ENCODE peak calls at places on chromosomes 4 and X, in ten cellular contexts. One of them, this sample, is unnamed.
A peak's percentile ranks its signal among the peaks of the same experiment; 100 is the strongest.

GRCh38 chrX:36035550-36035949 is 116.0 kb downstream of the CFAP47 start:
- DNase-seq in osteocyte: no peak
- DNase-seq in natural killer cell: no peak
- DNase-seq in stomach: no peak
- DNase-seq in bronchial epithelial cell: no peak
- DNase-seq in HL-60: no peak
- DNase-seq in HFF-Myc: no peak
- DNase-seq in endothelial cell: no peak
- DNase-seq in pancreas: no peak
- DNase-seq in tibial nerve: no peak
- DNase-seq in this sample: no peak

GRCh38 chrX:41276661-41277506 is 57.1 kb upstream of the DDX3X start:
- DNase-seq in HL-60: no peak
- DNase-seq in tibial nerve: no peak
- DNase-seq in stomach: no peak
- DNase-seq in natural killer cell: no peak
- DNase-seq in bronchial epithelial cell: no peak
- DNase-seq in osteocyte: no peak
- DNase-seq in pancreas: no peak
- DNase-seq in HFF-Myc: no peak
- DNase-seq in endothelial cell: no peak
- DNase-seq in this sample: no peak

GRCh38 chrX:15416133-15416993 is 32.1 kb upstream of the VEGFD start:
- DNase-seq in pancreas: no peak
- DNase-seq in tibial nerve: no peak
- DNase-seq in bronchial epithelial cell: no peak
- DNase-seq in natural killer cell: no peak
- DNase-seq in osteocyte: no peak
- DNase-seq in stomach: no peak
- DNase-seq in HL-60: no peak
- DNase-seq in endothelial cell: no peak
- DNase-seq in HFF-Myc: no peak
- DNase-seq in this sample: no peak

GRCh38 chr4:165909947-165910346 is 36.9 kb downstream of the TLL1 start:
- DNase-seq in HL-60: no peak
- DNase-seq in natural killer cell: no peak
- DNase-seq in bronchial epithelial cell: no peak
- DNase-seq in osteocyte: no peak
- DNase-seq in stomach: no peak
- DNase-seq in HFF-Myc: no peak
- DNase-seq in tibial nerve: no peak
- DNase-seq in endothelial cell: no peak
- DNase-seq in pancreas: no peak
- DNase-seq in this sample: no peak

GRCh38 chr4:41307633-41308032 is 50.9 kb downstream of the UCHL1 start:
- DNase-seq in osteocyte: no peak
- DNase-seq in stomach: no peak
- DNase-seq in HFF-Myc: no peak
- DNase-seq in tibial nerve: no peak
- DNase-seq in natural killer cell: no peak
- DNase-seq in endothelial cell: peak; percentile 35
- DNase-seq in bronchial epithelial cell: peak; percentile 19
- DNase-seq in pancreas: no peak
- DNase-seq in HL-60: no peak
- DNase-seq in this sample: no peak

GRCh38 chr4:82801910-82802521 is 3.4 kb upstream of the SCD5 start:
- DNase-seq in natural killer cell: no peak
- DNase-seq in endothelial cell: no peak
- DNase-seq in tibial nerve: no peak
- DNase-seq in pancreas: no peak
- DNase-seq in osteocyte: no peak
- DNase-seq in stomach: peak; percentile 43
- DNase-seq in bronchial epithelial cell: peak; percentile 56
- DNase-seq in HFF-Myc: no peak
- DNase-seq in HL-60: no peak
- DNase-seq in this sample: no peak

GRCh38 chr4:109559625-109559982 is 442 bp upstream of the MCUB start:
- DNase-seq in osteocyte: no peak
- DNase-seq in bronchial epithelial cell: no peak
- DNase-seq in stomach: no peak
- DNase-seq in natural killer cell: peak; percentile 32
- DNase-seq in tibial nerve: no peak
- DNase-seq in HL-60: no peak
- DNase-seq in pancreas: no peak
- DNase-seq in HFF-Myc: no peak
- DNase-seq in endothelial cell: peak; percentile 47
- DNase-seq in this sample: no peak

GRCh38 chr4:185839204-185839712 is 27.3 kb upstream of the SORBS2 start:
- DNase-seq in bronchial epithelial cell: peak; percentile 95
- DNase-seq in natural killer cell: no peak
- DNase-seq in HL-60: no peak
- DNase-seq in pancreas: no peak
- DNase-seq in osteocyte: peak; percentile 89
- DNase-seq in stomach: no peak
- DNase-seq in HFF-Myc: peak; percentile 90
- DNase-seq in endothelial cell: peak; percentile 17
- DNase-seq in tibial nerve: no peak
- DNase-seq in this sample: peak; percentile 17

GRCh38 chr4:36243355-36244256 is 708 bp downstream of the ARAP2 start:
- DNase-seq in natural killer cell: peak; percentile 47
- DNase-seq in tibial nerve: no peak
- DNase-seq in stomach: peak; percentile 38
- DNase-seq in HL-60: no peak
- DNase-seq in bronchial epithelial cell: peak; percentile 59
- DNase-seq in pancreas: no peak
- DNase-seq in endothelial cell: peak; percentile 58
- DNase-seq in HFF-Myc: no peak
- DNase-seq in osteocyte: peak; percentile 84
- DNase-seq in this sample: peak; percentile 28

GRCh38 chrX:69287025-69287540 is 121.8 kb upstream of the PJA1 start:
- DNase-seq in osteocyte: no peak
- DNase-seq in HFF-Myc: no peak
- DNase-seq in tibial nerve: no peak
- DNase-seq in stomach: no peak
- DNase-seq in bronchial epithelial cell: no peak
- DNase-seq in endothelial cell: no peak
- DNase-seq in HL-60: no peak
- DNase-seq in natural killer cell: no peak
- DNase-seq in pancreas: no peak
- DNase-seq in this sample: no peak

GRCh38 chrX:69285401-69285871 is 120.2 kb upstream of the PJA1 start:
- DNase-seq in natural killer cell: no peak
- DNase-seq in HL-60: no peak
- DNase-seq in bronchial epithelial cell: peak; percentile 33
- DNase-seq in stomach: no peak
- DNase-seq in endothelial cell: no peak
- DNase-seq in osteocyte: no peak
- DNase-seq in pancreas: no peak
- DNase-seq in tibial nerve: peak; percentile 25
- DNase-seq in HFF-Myc: no peak
- DNase-seq in this sample: no peak

GRCh38 chrX:69284491-69284890 is 119.2 kb upstream of the PJA1 start:
- DNase-seq in endothelial cell: no peak
- DNase-seq in HL-60: no peak
- DNase-seq in stomach: no peak
- DNase-seq in natural killer cell: no peak
- DNase-seq in pancreas: no peak
- DNase-seq in bronchial epithelial cell: no peak
- DNase-seq in tibial nerve: no peak
- DNase-seq in osteocyte: no peak
- DNase-seq in HFF-Myc: no peak
- DNase-seq in this sample: no peak

GRCh38 chrX:69286546-69286906 is 121.3 kb upstream of the PJA1 start:
- DNase-seq in osteocyte: no peak
- DNase-seq in HL-60: no peak
- DNase-seq in natural killer cell: no peak
- DNase-seq in tibial nerve: no peak
- DNase-seq in pancreas: no peak
- DNase-seq in endothelial cell: no peak
- DNase-seq in HFF-Myc: no peak
- DNase-seq in stomach: no peak
- DNase-seq in bronchial epithelial cell: no peak
- DNase-seq in this sample: no peak

DNA sequence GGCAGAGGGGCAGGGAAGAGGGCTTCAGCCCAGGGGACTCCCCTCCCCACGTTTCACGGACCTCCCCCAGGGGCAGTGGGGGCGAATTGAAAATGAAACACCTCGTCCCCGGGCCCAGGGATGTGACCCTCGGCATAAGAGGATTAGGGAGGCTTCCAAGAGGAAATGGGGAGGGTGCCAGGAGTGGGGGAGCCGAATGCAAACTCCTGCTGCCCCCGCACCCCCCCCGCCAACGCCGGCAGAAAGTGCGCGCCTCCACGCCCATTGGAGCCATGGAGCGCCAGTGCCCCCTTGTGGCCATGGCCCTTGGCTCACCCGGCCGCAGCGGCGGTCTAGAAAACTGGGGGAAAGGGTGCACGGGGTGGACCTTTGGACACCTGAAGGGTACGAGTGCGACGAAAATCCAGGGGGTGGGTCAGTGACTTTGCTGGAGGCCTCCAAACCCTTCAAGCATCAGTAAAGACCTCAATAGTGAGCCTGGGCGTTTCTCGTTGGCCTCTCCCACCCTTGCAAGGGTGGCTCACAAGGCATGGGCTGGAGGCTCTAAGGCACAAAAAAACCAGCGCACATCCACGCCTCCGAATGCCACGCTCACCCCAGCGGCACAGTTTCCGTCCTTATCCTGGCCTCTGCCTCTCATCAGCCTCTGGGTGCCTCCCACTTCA is 120.8 kb upstream of the PJA1 start:
- DNase-seq in HFF-Myc: no peak
- DNase-seq in osteocyte: no peak
- DNase-seq in pancreas: peak; percentile 84
- DNase-seq in natural killer cell: peak; percentile 50
- DNase-seq in bronchial epithelial cell: no peak
- DNase-seq in endothelial cell: peak; percentile 57
- DNase-seq in tibial nerve: peak; percentile 49
- DNase-seq in stomach: peak; percentile 67
- DNase-seq in HL-60: no peak
- DNase-seq in this sample: peak; percentile 61
- TF ChIP-seq CTCF in HFF-Myc: peak; percentile 81
- TF ChIP-seq CTCF in osteocyte: peak; percentile 75
- TF ChIP-seq CTCF in pancreas: peak; percentile 89
- TF ChIP-seq CTCF in natural killer cell: peak; percentile 69
- TF ChIP-seq CTCF in bronchial epithelial cell: peak; percentile 75
- TF ChIP-seq CTCF in endothelial cell: peak; percentile 70
- TF ChIP-seq CTCF in tibial nerve: peak; percentile 91
- TF ChIP-seq CTCF in stomach: no peak
- TF ChIP-seq CTCF in HL-60: peak; percentile 24
- TF ChIP-seq CTCF in this sample: peak; percentile 76

GRCh38 chr4:141248029-141248428 is 27.3 kb downstream of the ZNF330 start:
- DNase-seq in HL-60: peak; percentile 60
- DNase-seq in pancreas: no peak
- DNase-seq in HFF-Myc: peak; percentile 22
- DNase-seq in tibial nerve: no peak
- DNase-seq in bronchial epithelial cell: no peak
- DNase-seq in endothelial cell: no peak
- DNase-seq in stomach: no peak
- DNase-seq in osteocyte: no peak
- DNase-seq in natural killer cell: no peak
- DNase-seq in this sample: no peak
- TF ChIP-seq CTCF in HL-60: no peak
- TF ChIP-seq CTCF in pancreas: no peak
- TF ChIP-seq CTCF in HFF-Myc: no peak
- TF ChIP-seq CTCF in tibial nerve: no peak
- TF ChIP-seq CTCF in bronchial epithelial cell: no peak
- TF ChIP-seq CTCF in endothelial cell: no peak
- TF ChIP-seq CTCF in stomach: no peak
- TF ChIP-seq CTCF in osteocyte: no peak
- TF ChIP-seq CTCF in natural killer cell: no peak
- TF ChIP-seq CTCF in this sample: no peak

GRCh38 chrX:154441984-154442707 is 1.8 kb upstream of the FAM50A start:
- DNase-seq in endothelial cell: no peak
- DNase-seq in natural killer cell: no peak
- DNase-seq in HL-60: no peak
- DNase-seq in HFF-Myc: no peak
- DNase-seq in stomach: peak; percentile 57
- DNase-seq in osteocyte: no peak
- DNase-seq in tibial nerve: no peak
- DNase-seq in pancreas: peak; percentile 69
- DNase-seq in bronchial epithelial cell: peak; percentile 58
- DNase-seq in this sample: no peak

GRCh38 chrX:154445776-154446175 is 1.8 kb downstream of the FAM50A start:
- DNase-seq in pancreas: no peak
- DNase-seq in HL-60: no peak
- DNase-seq in endothelial cell: no peak
- DNase-seq in stomach: no peak
- DNase-seq in tibial nerve: no peak
- DNase-seq in HFF-Myc: no peak
- DNase-seq in osteocyte: no peak
- DNase-seq in bronchial epithelial cell: no peak
- DNase-seq in natural killer cell: no peak
- DNase-seq in this sample: no peak

GRCh38 chrX:154444755-154445246 is 860 bp downstream of the FAM50A start:
- DNase-seq in stomach: no peak
- DNase-seq in HL-60: no peak
- DNase-seq in tibial nerve: no peak
- DNase-seq in osteocyte: no peak
- DNase-seq in natural killer cell: no peak
- DNase-seq in pancreas: peak; percentile 76
- DNase-seq in bronchial epithelial cell: no peak
- DNase-seq in HFF-Myc: no peak
- DNase-seq in endothelial cell: no peak
- DNase-seq in this sample: no peak

GRCh38 chrX:154443479-154443910 is 446 bp upstream of the FAM50A start:
- DNase-seq in tibial nerve: no peak
- DNase-seq in HL-60: no peak
- DNase-seq in endothelial cell: no peak
- DNase-seq in bronchial epithelial cell: no peak
- DNase-seq in HFF-Myc: no peak
- DNase-seq in osteocyte: no peak
- DNase-seq in stomach: no peak
- DNase-seq in pancreas: no peak
- DNase-seq in natural killer cell: no peak
- DNase-seq in this sample: no peak

GRCh38 chrX:154444001-154444754 is at the start of gene FAM50A:
- DNase-seq in HFF-Myc: no peak
- DNase-seq in endothelial cell: peak; percentile 60
- DNase-seq in natural killer cell: peak; percentile 74
- DNase-seq in HL-60: no peak
- DNase-seq in tibial nerve: peak; percentile 71
- DNase-seq in stomach: peak; percentile 82
- DNase-seq in bronchial epithelial cell: peak; percentile 6
- DNase-seq in pancreas: peak; percentile 87
- DNase-seq in osteocyte: no peak
- DNase-seq in this sample: peak; percentile 50
- TF ChIP-seq CTCF in HFF-Myc: no peak
- TF ChIP-seq CTCF in endothelial cell: no peak
- TF ChIP-seq CTCF in natural killer cell: no peak
- TF ChIP-seq CTCF in HL-60: no peak
- TF ChIP-seq CTCF in tibial nerve: peak; percentile 45
- TF ChIP-seq CTCF in stomach: no peak
- TF ChIP-seq CTCF in bronchial epithelial cell: no peak
- TF ChIP-seq CTCF in pancreas: no peak
- TF ChIP-seq CTCF in osteocyte: no peak
- TF ChIP-seq CTCF in this sample: no peak

DNA sequence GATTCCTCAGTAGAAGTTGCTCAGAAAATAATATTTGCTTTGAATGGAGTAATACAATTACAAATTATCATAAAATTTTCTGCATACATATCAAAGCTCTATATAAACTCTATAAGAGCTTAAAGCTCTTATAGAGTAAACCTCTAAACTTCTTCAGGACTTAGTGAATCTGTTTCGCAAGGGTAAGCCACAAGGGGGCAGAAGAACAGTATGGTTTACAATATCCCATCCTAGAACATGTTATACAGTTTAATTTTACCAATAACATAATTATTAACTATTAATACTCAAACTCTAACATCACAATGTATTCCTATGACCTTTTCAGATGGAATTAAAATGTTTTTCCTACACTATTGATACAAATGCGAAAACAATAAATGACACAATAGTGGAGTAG is 33.8 kb upstream of the SPANXN1 start:
- DNase-seq in stomach: no peak
- DNase-seq in natural killer cell: no peak
- DNase-seq in HL-60: no peak
- DNase-seq in bronchial epithelial cell: peak; percentile 0
- DNase-seq in pancreas: no peak
- DNase-seq in tibial nerve: no peak
- DNase-seq in osteocyte: no peak
- DNase-seq in endothelial cell: no peak
- DNase-seq in HFF-Myc: no peak
- DNase-seq in this sample: peak; percentile 7
- TF ChIP-seq CTCF in stomach: no peak
- TF ChIP-seq CTCF in natural killer cell: no peak
- TF ChIP-seq CTCF in HL-60: no peak
- TF ChIP-seq CTCF in bronchial epithelial cell: no peak
- TF ChIP-seq CTCF in pancreas: no peak
- TF ChIP-seq CTCF in tibial nerve: no peak
- TF ChIP-seq CTCF in osteocyte: peak; percentile 36
- TF ChIP-seq CTCF in endothelial cell: no peak
- TF ChIP-seq CTCF in HFF-Myc: peak; percentile 7
- TF ChIP-seq CTCF in this sample: peak; percentile 64

This sample was measured in neural crest cell.